ENCODE peak calls at places on chromosomes 2 and 18, in eight cellular contexts. A is colonic mucosa, L is ovary, W is neuronal stem cell, S is fibroblast of lung, Q is heart right ventricle, X is ascending aorta, C is heart left ventricle. J is an unnamed sample. For H3K36me3, the result is how much of the 10 kb centered on the place peaks cover.

GRCh38 chr2:47334356-47335136 is 68.4 kb upstream of the MSH2 start:
- DNase-seq in A (no peak), L (no peak), W (peak), S (no peak), Q (no peak), X (no peak), C (no peak), J (no peak)

GRCh38 chr2:64283641-64284371 is 139.6 kb upstream of the PELI1 start:
- DNase-seq in A (no peak), L (no peak), W (no peak), S (no peak), Q (no peak), X (no peak), C (no peak), J (no peak)

GRCh38 chr2:64036343-64036742 is 17.1 kb upstream of the VPS54 start:
- DNase-seq in A (no peak), L (no peak), W (no peak), S (peak), Q (no peak), X (no peak), C (no peak), J (no peak)

GRCh38 chr18:58785171-58785805 is 79.4 kb upstream of the ZNF532 start:
- DNase-seq in A (peak), L (peak), W (no peak), S (peak), Q (no peak), X (no peak), C (no peak), J (peak)

GRCh38 chr2:3001595-3002184 is 375.9 kb downstream of the EIPR1 start:
- DNase-seq in A (no peak), L (no peak), W (no peak), S (no peak), Q (no peak), X (no peak), C (no peak), J (peak)

GRCh38 chr2:54773838-54774237 is 50.4 kb downstream of the EML6 start:
- DNase-seq in A (no peak), L (no peak), W (no peak), S (peak), Q (no peak), X (no peak), C (no peak), J (no peak)

GRCh38 chr18:36440614-36441013 is 143.1 kb downstream of the FHOD3 start:
- DNase-seq in A (no peak), L (no peak), W (no peak), S (no peak), Q (no peak), X (no peak), C (no peak), J (no peak)

GRCh38 chr2:120323214-120323613 is 22.7 kb upstream of the INHBB start:
- DNase-seq in A (no peak), L (peak), W (no peak), S (peak), Q (peak), X (no peak), C (peak), J (peak)

GRCh38 chr2:219543596-219544358 is at the start of the genes CHPF and TMEM198:
- DNase-seq in A (peak), L (peak), W (peak), S (peak), Q (peak), X (peak), C (peak), J (peak)

GRCh38 chr2:43043471-43043870 is 182.9 kb downstream of the ZFP36L2 start:
- DNase-seq in A (no peak), L (peak), W (no peak), S (no peak), Q (no peak), X (no peak), C (no peak), J (peak)
- H3K27ac ChIP-seq in A (no peak), L (peak), W (no peak), S (no peak), Q (no peak), X (peak), C (peak), J (no peak)

GRCh38 chr18:2729757-2730156 is 74.2 kb downstream of the SMCHD1 start:
- DNase-seq in A (no peak), L (no peak), W (no peak), S (no peak), Q (no peak), X (no peak), C (no peak), J (no peak)
- H3K36me3 ChIP-seq in A (under half), L (under half), W (half or more), S (under half), Q (half or more), X (half or more), C (under half), J (under half)

GRCh38 chr2:205700331-205701132 is 18.2 kb downstream of the NRP2 start:
- DNase-seq in A (no peak), L (no peak), W (no peak), S (peak), Q (no peak), X (no peak), C (no peak), J (no peak)
- H3K4me3 ChIP-seq in A (no peak), L (no peak), W (no peak), S (no peak), Q (no peak), X (no peak), C (no peak), J (no peak)

GRCh38 chr2:160076239-160076638 is 13.8 kb upstream of the PLA2R1 start:
- DNase-seq in A (no peak), L (no peak), W (no peak), S (no peak), Q (no peak), X (no peak), C (no peak), J (no peak)
- H3K27ac ChIP-seq in A (no peak), L (no peak), W (no peak), S (no peak), Q (no peak), X (no peak), C (no peak), J (no peak)

J was measured in pancreas.